ENCODE peak calls at places on chromosome 11, in six cellular contexts. Z is HCEC 1CT; H is KBM-7; U is CD4-positive, CD25-positive, alpha-beta regulatory T cell; K is posterior vena cava; C is stimulated activated naive CD4-positive, alpha-beta T cell treated with Interleukin-2 at 50 U/mL for 16 hours. P is an unnamed sample.
A peak's percentile ranks its signal among the peaks of the same experiment; 100 is the strongest.

GRCh38 chr11:727281-727701 is 20.0 kb upstream of the TALDO1 start:
- DNase-seq in Z (no peak), H (no peak), U (no peak), C (no peak), K (peak; percentile 80), P (no peak)

GRCh38 chr11:40328890-40329617 is 1130.4 kb downstream of the LRRC4C start:
- DNase-seq in C (no peak), H (no peak), K (no peak), Z (peak; percentile 97), U (no peak), P (no peak)

GRCh38 chr11:107359701-107360100 is 97.9 kb downstream of the CWF19L2 start:
- DNase-seq in U (no peak), C (no peak), Z (no peak), H (no peak), K (no peak), P (no peak)

GRCh38 chr11:64321533-64321932 is 3.6 kb downstream of the PRDX5 start:
- DNase-seq in Z (no peak), K (peak; percentile 40), C (no peak), H (no peak), U (no peak), P (no peak)

GRCh38 chr11:13207665-13208594 is 69.7 kb upstream of the BMAL1 start:
- DNase-seq in H (peak; percentile 63), Z (peak; percentile 69), U (no peak), C (peak; percentile 22), K (no peak), P (peak; percentile 54)

GRCh38 chr11:95485115-95485900 is 254.3 kb upstream of the SESN3 start:
- DNase-seq in K (no peak), U (no peak), H (no peak), C (no peak), Z (no peak), P (no peak)

GRCh38 chr11:111982019-111982464 is 43.2 kb upstream of the DLAT start:
- DNase-seq in Z (peak; percentile 15), H (peak; percentile 43), C (peak; percentile 35), U (peak; percentile 19), K (no peak), P (peak; percentile 35)

GRCh38 chr11:3222941-3223905 is 4.6 kb upstream of the MRGPRG start:
- DNase-seq in C (no peak), U (no peak), H (peak; percentile 73), Z (no peak), K (peak; percentile 78), P (peak; percentile 6)

GRCh38 chr11:8832571-8833260 is 78.3 kb upstream of the AKIP1 start:
- DNase-seq in U (no peak), Z (peak; percentile 77), K (no peak), H (peak; percentile 92), C (no peak), P (no peak)

GRCh38 chr11:3867209-3868071 is 12.0 kb downstream of the STIM1 start:
- DNase-seq in U (no peak), K (no peak), C (no peak), H (no peak), Z (no peak), P (no peak)

GRCh38 chr11:9138133-9138453 is 46.7 kb upstream of the SCUBE2 start:
- DNase-seq in K (no peak), C (no peak), U (no peak), H (no peak), Z (no peak), P (no peak)

P was measured in CD4-positive, alpha-beta memory T cell.